ENCODE peak calls at places on chromosomes 7 and 10, in seven cellular contexts. R is H9, A is neuronal stem cell, S is IMR-90, E is mesendoderm, T is H1, K is mesenchymal stem cell. Q is an unnamed sample.

GRCh38 chr10:8235253-8236027 is 181.0 kb downstream of the GATA3 start:
- DNase-seq in R (peak; percentile 43), A (no peak), S (no peak), E (no peak), T (no peak), K (no peak), Q (no peak)

GRCh38 chr7:157815061-157816022 is 478.5 kb downstream of the DNAJB6 start:
- DNase-seq in R (no peak), A (no peak), S (no peak), E (no peak), T (no peak), K (no peak), Q (no peak)

GRCh38 chr10:126977216-126977615 is 72.0 kb downstream of the DOCK1 start:
- DNase-seq in R (no peak), A (no peak), S (no peak), E (no peak), T (no peak), K (no peak), Q (no peak)

GRCh38 chr7:104791065-104791464 is 222.9 kb upstream of the KMT2E start:
- DNase-seq in R (no peak), A (no peak), S (no peak), E (no peak), T (no peak), K (no peak), Q (no peak)

GRCh38 chr10:14185501-14186045 is 145.2 kb downstream of the FRMD4A start:
- DNase-seq in R (peak; percentile 93), A (peak; percentile 62), S (peak; percentile 90), E (peak; percentile 99), T (peak; percentile 80), K (peak; percentile 92), Q (peak; percentile 91)

GRCh38 chr7:111042842-111043241 is 48.1 kb upstream of the LRRN3 start:
- DNase-seq in R (no peak), A (no peak), S (no peak), E (no peak), T (no peak), K (no peak), Q (no peak)

GRCh38 chr7:16644987-16645592 is 464 bp downstream of the ANKMY2 start:
- DNase-seq in R (no peak), A (no peak), S (no peak), E (no peak), T (no peak), K (peak; percentile 57), Q (no peak)

GRCh38 chr10:15325243-15326002 is 45.7 kb downstream of the FAM171A1 start:
- DNase-seq in R (no peak), A (no peak), S (peak; percentile 85), E (peak; percentile 46), T (no peak), K (peak; percentile 76), Q (no peak)

GRCh38 chr10:132699411-132700167 is 86.4 kb downstream of the NKX6-2 start:
- DNase-seq in R (peak; percentile 25), A (no peak), S (no peak), E (no peak), T (no peak), K (no peak), Q (no peak)

GRCh38 chr7:135716677-135717238 is 11.2 kb downstream of the SLC13A4 start:
- DNase-seq in R (no peak), A (no peak), S (peak; percentile 88), E (peak; percentile 73), T (no peak), K (peak; percentile 59), Q (no peak)

GRCh38 chr7:22589641-22590141 is 89.7 kb upstream of the STEAP1B start:
- DNase-seq in R (no peak), A (peak; percentile 14), S (peak; percentile 81), E (no peak), T (no peak), K (peak; percentile 35), Q (no peak)

GRCh38 chr7:120097020-120097419 is 176.0 kb upstream of the KCND2 start:
- DNase-seq in R (no peak), A (no peak), S (no peak), E (no peak), T (no peak), K (no peak), Q (no peak)

GRCh38 chr10:93080350-93081046 is 6.8 kb downstream of the CYP26A1 start:
- DNase-seq in R (peak; percentile 75), A (no peak), S (peak; percentile 37), E (peak; percentile 62), T (no peak), K (peak; percentile 59), Q (no peak)

GRCh38 chr7:106012935-106013439 is 49.9 kb downstream of the CDHR3 start:
- DNase-seq in R (no peak), A (no peak), S (peak; percentile 93), E (no peak), T (no peak), K (peak; percentile 91), Q (no peak)

GRCh38 chr7:66415659-66416265 is 210.6 kb downstream of the TPST1 start:
- DNase-seq in R (no peak), A (no peak), S (peak; percentile 59), E (no peak), T (no peak), K (peak; percentile 15), Q (no peak)

GRCh38 chr7:42183547-42183946 is 53.5 kb downstream of the GLI3 start:
- DNase-seq in R (no peak), A (no peak), S (peak; percentile 47), E (no peak), T (no peak), K (no peak), Q (no peak)

GRCh38 chr10:68876919-68877250 is 24.2 kb upstream of the DDX50 start:
- DNase-seq in R (no peak), A (no peak), S (no peak), E (no peak), T (no peak), K (no peak), Q (no peak)

GRCh38 chr7:4073750-4074149 is 608.3 kb upstream of the FOXK1 start:
- DNase-seq in R (no peak), A (no peak), S (no peak), E (no peak), T (no peak), K (no peak), Q (no peak)

GRCh38 chr7:100175296-100175935 is 1.8 kb downstream of the GPC2 start:
- DNase-seq in R (no peak), A (no peak), S (no peak), E (no peak), T (no peak), K (no peak), Q (no peak)

GRCh38 chr10:1579671-1580070 is 157.7 kb downstream of the ADARB2 start:
- DNase-seq in R (no peak), A (no peak), S (no peak), E (no peak), T (no peak), K (no peak), Q (no peak)

GRCh38 chr7:30238721-30239441 is 45.5 kb upstream of the ZNRF2 start:
- DNase-seq in R (no peak), A (no peak), S (no peak), E (no peak), T (no peak), K (peak; percentile 6), Q (no peak)

DNA sequence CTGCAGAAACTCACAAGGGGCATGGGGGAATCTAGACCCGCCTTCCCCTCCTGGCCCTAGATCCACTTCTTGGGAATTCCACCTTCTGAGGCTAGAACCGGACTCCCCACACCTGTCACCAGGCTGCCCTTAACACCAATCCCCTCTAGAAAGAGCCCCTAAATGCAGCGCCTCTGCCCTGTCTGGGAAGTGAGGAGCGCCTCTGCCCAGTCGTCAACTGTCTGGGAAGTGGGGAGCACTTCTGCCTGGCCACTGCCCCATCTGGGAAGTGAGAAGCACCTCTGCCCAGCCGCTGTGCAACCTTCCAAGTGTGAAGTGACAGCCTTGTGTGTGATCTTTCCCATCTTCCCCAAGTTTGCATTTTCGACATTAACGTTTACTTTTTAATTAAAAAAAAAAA is 8.8 kb downstream of the RCC1L start:
- DNase-seq in R (no peak), A (no peak), S (no peak), E (no peak), T (no peak), K (no peak), Q (no peak)
- H2BK120ac ChIP-seq in R (no peak overlapping the region), A (no peak overlapping the region), S (no peak overlapping the region), E (no peak overlapping the region), T (no peak overlapping the region), K (no peak overlapping the region), Q (no peak overlapping the region)

DNA sequence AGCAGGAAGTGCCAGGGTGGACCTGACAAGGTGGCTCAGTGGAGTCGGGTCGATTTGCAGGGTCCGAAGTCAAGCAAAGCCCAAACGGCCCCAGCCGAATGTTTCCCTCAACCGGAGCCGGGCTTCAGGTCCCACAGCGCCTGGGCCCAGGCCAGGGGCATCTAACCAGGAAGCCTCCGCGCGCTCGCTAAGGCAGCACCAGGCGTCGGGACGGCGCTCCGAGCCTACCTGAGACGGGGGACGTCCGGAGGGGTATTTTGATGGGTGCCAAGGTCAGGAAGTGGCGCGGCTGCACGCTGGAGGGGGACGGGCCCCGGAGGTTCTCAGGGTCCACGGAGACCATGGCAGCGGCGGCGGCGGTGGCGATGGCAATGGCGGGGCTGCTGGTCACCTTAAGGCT is 51.5 kb downstream of the TCERG1L start:
- DNase-seq in R (no peak), A (no peak), S (no peak), E (no peak), T (no peak), K (no peak), Q (no peak)
- H3K18ac ChIP-seq in R (no peak overlapping the region), A (no peak overlapping the region), S (no peak overlapping the region), E (no peak overlapping the region), T (no peak overlapping the region), K (no peak overlapping the region), Q (no peak overlapping the region)

GRCh38 chr10:123854498-123854897 is 37.1 kb downstream of the CPXM2 start:
- DNase-seq in R (no peak), A (no peak), S (no peak), E (no peak), T (no peak), K (no peak), Q (no peak)
- H3K23ac ChIP-seq in R (no peak overlapping the region), A (no peak overlapping the region), S (no peak overlapping the region), E (no peak overlapping the region), T (no peak overlapping the region), K (no peak overlapping the region), Q (no peak overlapping the region)

GRCh38 chr10:114429581-114430335 is 25.5 kb upstream of the AFAP1L2 start:
- DNase-seq in R (no peak), A (no peak), S (no peak), E (peak; percentile 19), T (no peak), K (no peak), Q (no peak)

GRCh38 chr10:114432704-114433103 is 28.4 kb upstream of the AFAP1L2 start:
- DNase-seq in R (no peak), A (no peak), S (peak; percentile 59), E (no peak), T (no peak), K (peak; percentile 59), Q (no peak)

GRCh38 chr10:114430688-114431413 is 26.5 kb upstream of the AFAP1L2 start:
- DNase-seq in R (no peak), A (no peak), S (no peak), E (no peak), T (no peak), K (no peak), Q (no peak)

GRCh38 chr10:114427124-114427852 is 23.0 kb upstream of the AFAP1L2 start:
- DNase-seq in R (no peak), A (no peak), S (no peak), E (peak; percentile 39), T (no peak), K (no peak), Q (no peak)

DNA sequence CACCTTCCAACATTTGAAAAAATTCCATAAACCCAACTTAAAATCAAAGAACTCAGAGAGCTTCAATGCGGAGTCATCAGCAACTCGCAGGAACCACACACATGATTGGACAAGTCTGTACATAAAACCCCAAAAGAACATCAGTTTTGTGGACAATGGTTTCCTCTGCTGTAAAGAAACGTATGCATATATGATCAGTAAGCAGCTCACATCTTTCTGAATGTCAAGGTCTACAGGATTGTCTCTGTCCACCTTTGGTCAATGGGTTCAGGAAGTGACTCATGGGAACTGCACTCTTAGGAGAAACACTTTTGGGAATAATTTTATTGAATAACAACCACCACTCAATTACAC is 27.1 kb upstream of the AFAP1L2 start:
- DNase-seq in R (no peak), A (no peak), S (no peak), E (no peak), T (no peak), K (no peak), Q (no peak)
- H2BK120ac ChIP-seq in R (no peak overlapping the region), A (no peak overlapping the region), S (no peak overlapping the region), E (no peak overlapping the region), T (no peak overlapping the region), K (no peak overlapping the region), Q (no peak overlapping the region)